ENCODE peak calls at places on chromosomes 12 and 14, in four cellular contexts. One of them, this sample, is unnamed.

GRCh38 chr12:64912501-64912900 is 88.1 kb downstream of the TBC1D30 start:
- DNase-seq in right atrium auricular region: no peak
- DNase-seq in heart right ventricle: no peak
- DNase-seq in tibial artery: no peak
- DNase-seq in this sample: no peak

GRCh38 chr14:21019377-21019776 is 5.5 kb downstream of the NDRG2 start:
- DNase-seq in right atrium auricular region: no peak
- DNase-seq in heart right ventricle: no peak
- DNase-seq in tibial artery: no peak
- DNase-seq in this sample: no peak

GRCh38 chr12:19018302-19018980 is 111.1 kb upstream of the PLEKHA5 start:
- DNase-seq in right atrium auricular region: no peak
- DNase-seq in heart right ventricle: no peak
- DNase-seq in tibial artery: no peak
- DNase-seq in this sample: no peak

GRCh38 chr12:111881712-111882111 is 39.7 kb downstream of the MAPKAPK5 start:
- DNase-seq in right atrium auricular region: no peak
- DNase-seq in heart right ventricle: no peak
- DNase-seq in tibial artery: no peak
- DNase-seq in this sample: no peak

GRCh38 chr12:75944097-75944904 is 87.3 kb downstream of the PHLDA1 start:
- DNase-seq in right atrium auricular region: no peak
- DNase-seq in heart right ventricle: no peak
- DNase-seq in tibial artery: no peak
- DNase-seq in this sample: no peak

GRCh38 chr14:22163051-22163450 is 426.0 kb downstream of the DAD1 start:
- DNase-seq in right atrium auricular region: no peak
- DNase-seq in heart right ventricle: no peak
- DNase-seq in tibial artery: no peak
- DNase-seq in this sample: no peak

GRCh38 chr12:99232324-99232723 is 415.2 kb upstream of the GARIN6 start:
- DNase-seq in right atrium auricular region: no peak
- DNase-seq in heart right ventricle: no peak
- DNase-seq in tibial artery: no peak
- DNase-seq in this sample: no peak

GRCh38 chr14:75783184-75783583 is 122.1 kb downstream of the TTLL5 start:
- DNase-seq in right atrium auricular region: no peak
- DNase-seq in heart right ventricle: no peak
- DNase-seq in tibial artery: no peak
- DNase-seq in this sample: no peak

GRCh38 chr12:54352022-54352531 is 12.2 kb downstream of the GPR84 start:
- DNase-seq in right atrium auricular region: no peak
- DNase-seq in heart right ventricle: peak; percentile 48
- DNase-seq in tibial artery: no peak
- DNase-seq in this sample: no peak
- H3K4me1 ChIP-seq in right atrium auricular region: peaks cover 18% of the 10 kb centered on the region
- H3K4me1 ChIP-seq in heart right ventricle: peaks cover 5% of the 10 kb centered on the region
- H3K4me1 ChIP-seq in tibial artery: peaks cover 13% of the 10 kb centered on the region
- H3K4me1 ChIP-seq in this sample: peaks cover 15% of the 10 kb centered on the region

GRCh38 chr12:86349196-86349595 is 93.0 kb upstream of the MGAT4C start:
- DNase-seq in right atrium auricular region: no peak
- DNase-seq in heart right ventricle: no peak
- DNase-seq in tibial artery: no peak
- DNase-seq in this sample: no peak
- H3K36me3 ChIP-seq in right atrium auricular region: no peaks in the 10 kb centered on the region
- H3K36me3 ChIP-seq in heart right ventricle: no peaks in the 10 kb centered on the region
- H3K36me3 ChIP-seq in tibial artery: no peaks in the 10 kb centered on the region
- H3K36me3 ChIP-seq in this sample: no peaks in the 10 kb centered on the region

GRCh38 chr14:68949236-68949965 is 29.7 kb downstream of the ACTN1 start:
- DNase-seq in right atrium auricular region: no peak
- DNase-seq in heart right ventricle: no peak
- DNase-seq in tibial artery: no peak
- DNase-seq in this sample: no peak

GRCh38 chr14:68945585-68946289 is 33.4 kb downstream of the ACTN1 start:
- DNase-seq in right atrium auricular region: no peak
- DNase-seq in heart right ventricle: no peak
- DNase-seq in tibial artery: no peak
- DNase-seq in this sample: no peak

GRCh38 chr14:68946423-68946822 is 32.7 kb downstream of the ACTN1 start:
- DNase-seq in right atrium auricular region: no peak
- DNase-seq in heart right ventricle: no peak
- DNase-seq in tibial artery: no peak
- DNase-seq in this sample: no peak

GRCh38 chr14:68948686-68949085 is 30.4 kb downstream of the ACTN1 start:
- DNase-seq in right atrium auricular region: no peak
- DNase-seq in heart right ventricle: no peak
- DNase-seq in tibial artery: no peak
- DNase-seq in this sample: no peak

DNA sequence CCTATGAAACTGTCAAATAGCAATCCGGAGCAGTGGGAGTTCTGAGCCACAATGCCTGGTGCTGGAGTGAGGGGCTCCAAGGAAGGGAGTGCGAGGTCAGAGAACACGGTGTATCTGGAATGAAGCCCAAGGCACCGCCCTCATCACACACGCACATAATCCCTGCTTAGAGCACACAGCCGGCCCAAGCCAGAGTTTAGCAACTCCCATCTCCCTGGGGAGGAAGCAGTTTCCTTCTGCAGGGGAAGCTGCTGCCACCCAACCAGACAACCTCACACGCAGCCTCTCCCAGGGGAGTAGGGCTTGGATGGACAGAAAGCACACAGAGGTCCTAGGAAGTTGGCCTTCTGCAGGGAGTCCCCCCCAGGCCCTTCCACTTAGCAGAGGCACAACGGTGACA is 31.3 kb downstream of the ACTN1 start:
- DNase-seq in right atrium auricular region: peak; percentile 90
- DNase-seq in heart right ventricle: peak; percentile 74
- DNase-seq in tibial artery: peak; percentile 87
- DNase-seq in this sample: no peak
- H3K4me1 ChIP-seq in right atrium auricular region: peaks cover 100% of the 10 kb centered on the region
- H3K4me1 ChIP-seq in heart right ventricle: peaks cover 95% of the 10 kb centered on the region
- H3K4me1 ChIP-seq in tibial artery: peaks cover 95% of the 10 kb centered on the region
- H3K4me1 ChIP-seq in this sample: peaks cover 98% of the 10 kb centered on the region

GRCh38 chr14:90291699-90292098 is 35.3 kb downstream of the PSMC1 start:
- DNase-seq in right atrium auricular region: peak; percentile 16
- DNase-seq in heart right ventricle: no peak
- DNase-seq in tibial artery: no peak
- DNase-seq in this sample: no peak

GRCh38 chr14:90290612-90291011 is 34.3 kb downstream of the PSMC1 start:
- DNase-seq in right atrium auricular region: peak; percentile 23
- DNase-seq in heart right ventricle: no peak
- DNase-seq in tibial artery: no peak
- DNase-seq in this sample: no peak

GRCh38 chr14:90288646-90289355 is 32.4 kb downstream of the PSMC1 start:
- DNase-seq in right atrium auricular region: peak; percentile 59
- DNase-seq in heart right ventricle: peak; percentile 19
- DNase-seq in tibial artery: no peak
- DNase-seq in this sample: no peak

DNA sequence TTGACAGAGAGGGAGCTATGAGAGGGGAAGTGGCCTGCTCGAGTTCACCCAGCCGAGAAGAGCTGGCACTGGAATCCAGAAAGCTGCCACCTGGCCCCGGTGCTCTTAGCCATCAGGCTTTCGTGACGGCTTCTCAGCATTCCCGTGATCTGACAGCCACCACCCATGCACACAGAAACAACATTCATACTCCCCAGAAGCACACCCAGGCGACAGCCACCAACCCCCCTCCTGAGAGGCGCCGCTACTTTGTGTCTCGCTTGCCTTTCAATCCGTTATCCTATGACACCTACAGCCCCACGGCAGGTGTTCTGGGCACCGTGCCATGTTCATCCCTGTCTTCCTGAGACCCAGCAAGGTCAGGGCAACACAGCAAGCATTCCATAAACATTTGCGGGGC is 31.4 kb downstream of the PSMC1 start:
- DNase-seq in right atrium auricular region: no peak
- DNase-seq in heart right ventricle: no peak
- DNase-seq in tibial artery: no peak
- DNase-seq in this sample: no peak
- H3K36me3 ChIP-seq in right atrium auricular region: peaks cover 54% of the 10 kb centered on the region
- H3K36me3 ChIP-seq in heart right ventricle: no peaks in the 10 kb centered on the region
- H3K36me3 ChIP-seq in tibial artery: peaks cover 55% of the 10 kb centered on the region
- H3K36me3 ChIP-seq in this sample: peaks cover 41% of the 10 kb centered on the region